ENCODE peak calls at places on chromosomes 13 and 19, in ten cellular contexts. Q is activated CD8-positive, alpha-beta memory T cell treated with anti-CD3 and anti-CD28 coated beads for 48 hours; S is H54; O is NCI-H69; K is activated T-helper 1 cell treated with Interleukin-2 at 50 U/mL for 16 hours; F is fibroblast of the aortic adventitia; N is amygdala; L is T-helper 22 cell; W is foreskin fibroblast; T is dorsolateral prefrontal cortex. I is an unnamed sample.

GRCh38 chr13:98890186-98890585 is 87.7 kb downstream of the DOCK9 start:
- DNase-seq in Q (peak), S (peak), O (peak), K (no peak), F (peak), N (no peak), L (no peak), W (peak), T (peak), I (no peak)

GRCh38 chr19:33552928-33553279 is 31.3 kb upstream of the PEPD start:
- DNase-seq in Q (no peak), S (no peak), O (no peak), K (no peak), F (no peak), N (no peak), L (no peak), W (no peak), T (no peak), I (no peak)

GRCh38 chr13:36475468-36475867 is 43.2 kb downstream of the CCNA1 start:
- DNase-seq in Q (no peak), S (no peak), O (peak), K (no peak), F (peak), N (no peak), L (no peak), W (peak), T (no peak), I (no peak)

GRCh38 chr19:51094696-51095279 is 12.1 kb upstream of the KLK14 start:
- DNase-seq in Q (no peak), S (peak), O (peak), K (no peak), F (no peak), N (peak), L (no peak), W (peak), T (no peak), I (no peak)

GRCh38 chr13:45007225-45007624 is 17.9 kb downstream of the GPALPP1 start:
- DNase-seq in Q (no peak), S (no peak), O (no peak), K (no peak), F (no peak), N (no peak), L (no peak), W (no peak), T (no peak), I (no peak)

GRCh38 chr13:47661076-47661475 is 340.0 kb downstream of the SUCLA2 start:
- DNase-seq in Q (no peak), S (no peak), O (no peak), K (no peak), F (peak), N (no peak), L (no peak), W (peak), T (no peak), I (no peak)

GRCh38 chr19:11377237-11377636 is 2.8 kb downstream of the SWSAP1 start:
- DNase-seq in Q (no peak), S (no peak), O (no peak), K (no peak), F (peak), N (no peak), L (no peak), W (peak), T (no peak), I (no peak)

GRCh38 chr19:47305309-47305751 is 4.3 kb upstream of the C5AR1 start:
- DNase-seq in Q (no peak), S (peak), O (peak), K (peak), F (peak), N (peak), L (peak), W (peak), T (peak), I (no peak)

GRCh38 chr19:29239220-29239776 is 26.3 kb upstream of the UQCRFS1 start:
- DNase-seq in Q (no peak), S (no peak), O (no peak), K (no peak), F (no peak), N (no peak), L (no peak), W (no peak), T (no peak), I (no peak)

GRCh38 chr19:48480151-48480475 is 10.9 kb downstream of the CYTH2 start:
- DNase-seq in Q (no peak), S (no peak), O (no peak), K (no peak), F (peak), N (peak), L (no peak), W (peak), T (peak), I (peak)

GRCh38 chr19:28596561-28597071 is 616.3 kb downstream of the UQCRFS1 start:
- DNase-seq in Q (no peak), S (no peak), O (peak), K (no peak), F (no peak), N (no peak), L (no peak), W (no peak), T (no peak), I (no peak)

GRCh38 chr13:54194233-54195024 is 1165.8 kb downstream of the OLFM4 start:
- DNase-seq in Q (no peak), S (no peak), O (peak), K (no peak), F (no peak), N (no peak), L (no peak), W (no peak), T (no peak), I (no peak)

GRCh38 chr13:78410164-78410563 is 193.2 kb downstream of the POU4F1 start:
- DNase-seq in Q (no peak), S (no peak), O (no peak), K (no peak), F (no peak), N (no peak), L (no peak), W (no peak), T (no peak), I (no peak)

GRCh38 chr13:31909889-31910551 is 121.6 kb upstream of the FRY start:
- DNase-seq in Q (no peak), S (peak), O (peak), K (peak), F (peak), N (peak), L (peak), W (peak), T (peak), I (no peak)

GRCh38 chr19:28396259-28396940 is 816.6 kb downstream of the UQCRFS1 start:
- DNase-seq in Q (no peak), S (no peak), O (peak), K (no peak), F (no peak), N (no peak), L (no peak), W (no peak), T (no peak), I (no peak)

GRCh38 chr19:2455481-2456300 is 1.1 kb downstream of the LMNB2 start:
- DNase-seq in Q (no peak), S (peak), O (peak), K (peak), F (no peak), N (no peak), L (peak), W (peak), T (no peak), I (peak)

GRCh38 chr13:37811441-37811840 is 58.1 kb downstream of the TRPC4 start:
- DNase-seq in Q (no peak), S (no peak), O (no peak), K (no peak), F (no peak), N (no peak), L (no peak), W (no peak), T (no peak), I (no peak)

GRCh38 chr19:1856698-1857603 is 6.4 kb downstream of the KLF16 start:
- DNase-seq in Q (no peak), S (peak), O (peak), K (no peak), F (peak), N (no peak), L (no peak), W (peak), T (no peak), I (peak)